ENCODE peak calls at places on chromosomes 1 and 21, in eight cellular contexts. S is neuronal stem cell; V is HAP-1; M is neural progenitor cell; H is IMR-90; F is SJSA1; E is CD4-positive, CD25-positive, alpha-beta regulatory T cell; C is cardiac muscle cell. Z is an unnamed sample. For H3K36me3, the result is how much of the 10 kb centered on the place peaks cover.

GRCh38 chr1:240234477-240235225 is 143.0 kb downstream of the FMN2 start:
- DNase-seq in S (no peak), V (no peak), M (no peak), H (peak), F (no peak), E (no peak), C (no peak), Z (peak)

GRCh38 chr1:176795929-176796328 is 333.0 kb downstream of the PAPPA2 start:
- DNase-seq in S (no peak), V (no peak), M (no peak), H (no peak), F (peak), E (no peak), C (no peak), Z (no peak)

GRCh38 chr1:224932607-224933249 is 3.3 kb downstream of the DNAH14 start:
- DNase-seq in S (no peak), V (no peak), M (no peak), H (no peak), F (no peak), E (no peak), C (no peak), Z (no peak)

GRCh38 chr1:15797614-15798390 is 9.6 kb downstream of the UQCRHL start:
- DNase-seq in S (no peak), V (no peak), M (no peak), H (peak), F (no peak), E (no peak), C (no peak), Z (peak)

GRCh38 chr1:66156144-66156543 is 363.4 kb downstream of the PDE4B start:
- DNase-seq in S (no peak), V (no peak), M (no peak), H (no peak), F (no peak), E (no peak), C (no peak), Z (no peak)

GRCh38 chr1:157353546-157353945 is 198.8 kb downstream of the FCRL5 start:
- DNase-seq in S (no peak), V (no peak), M (no peak), H (no peak), F (no peak), E (no peak), C (no peak), Z (no peak)

GRCh38 chr1:201175820-201176500 is 14.7 kb upstream of the IGFN1 start:
- DNase-seq in S (no peak), V (no peak), M (no peak), H (no peak), F (no peak), E (no peak), C (no peak), Z (no peak)

GRCh38 chr1:32878637-32879041 is 7.7 kb upstream of the HPCA start:
- DNase-seq in S (no peak), V (no peak), M (no peak), H (no peak), F (no peak), E (no peak), C (no peak), Z (no peak)

GRCh38 chr1:210750468-210750867 is 383.5 kb downstream of the KCNH1 start:
- DNase-seq in S (no peak), V (no peak), M (no peak), H (no peak), F (no peak), E (no peak), C (no peak), Z (no peak)

GRCh38 chr1:184315254-184315653 is 71.6 kb upstream of the C1orf21 start:
- DNase-seq in S (no peak), V (no peak), M (no peak), H (peak), F (no peak), E (no peak), C (no peak), Z (no peak)

GRCh38 chr1:58926177-58926576 is 142.3 kb upstream of the JUN start:
- DNase-seq in S (no peak), V (no peak), M (no peak), H (no peak), F (no peak), E (no peak), C (no peak), Z (no peak)

GRCh38 chr1:230283678-230284077 is 142.5 kb downstream of the PGBD5 start:
- DNase-seq in S (no peak), V (peak), M (no peak), H (no peak), F (no peak), E (no peak), C (no peak), Z (no peak)

GRCh38 chr1:230235876-230236275 is 168.8 kb downstream of the GALNT2 start:
- DNase-seq in S (no peak), V (no peak), M (no peak), H (no peak), F (no peak), E (no peak), C (no peak), Z (no peak)

GRCh38 chr1:230407351-230407750 is 18.8 kb downstream of the PGBD5 start:
- DNase-seq in S (no peak), V (no peak), M (no peak), H (no peak), F (no peak), E (no peak), C (no peak), Z (no peak)

GRCh38 chr1:19273106-19273843 is 15.3 kb downstream of the AKR7A3 start:
- DNase-seq in S (no peak), V (no peak), M (no peak), H (no peak), F (no peak), E (no peak), C (no peak), Z (no peak)

GRCh38 chr1:60342569-60342968 is 269.0 kb upstream of the C1orf87 start:
- DNase-seq in S (no peak), V (no peak), M (no peak), H (no peak), F (no peak), E (no peak), C (no peak), Z (no peak)

GRCh38 chr1:179302076-179302475 is 8.5 kb downstream of the SOAT1 start:
- DNase-seq in S (no peak), V (no peak), M (no peak), H (peak), F (no peak), E (no peak), C (no peak), Z (no peak)

GRCh38 chr1:153513023-153513422 is 22.8 kb downstream of the S100A6 start:
- DNase-seq in S (no peak), V (no peak), M (no peak), H (no peak), F (no peak), E (no peak), C (no peak), Z (peak)

GRCh38 chr1:85628791-85629531 is 48.4 kb downstream of the CCN1 start:
- DNase-seq in S (no peak), V (peak), M (peak), H (peak), F (peak), E (no peak), C (no peak), Z (peak)

GRCh38 chr1:31010081-31010989 is 55.2 kb downstream of the PUM1 start:
- DNase-seq in S (no peak), V (no peak), M (no peak), H (peak), F (no peak), E (peak), C (no peak), Z (no peak)

GRCh38 chr1:92315766-92316413 is 17.0 kb downstream of the RPAP2 start:
- DNase-seq in S (no peak), V (no peak), M (no peak), H (no peak), F (no peak), E (peak), C (no peak), Z (no peak)

GRCh38 chr1:109499661-109500536 is 6.0 kb downstream of the CYB561D1 start:
- DNase-seq in S (no peak), V (peak), M (peak), H (peak), F (no peak), E (peak), C (peak), Z (peak)

GRCh38 chr1:43979528-43980254 is 681 bp downstream of the B4GALT2 start:
- DNase-seq in S (no peak), V (peak), M (peak), H (peak), F (peak), E (peak), C (peak), Z (peak)

GRCh38 chr1:106998431-106999002 is 58.0 kb upstream of the PRMT6 start:
- DNase-seq in S (no peak), V (no peak), M (no peak), H (no peak), F (no peak), E (no peak), C (no peak), Z (no peak)

GRCh38 chr1:21311016-21311415 is 20.8 kb upstream of the ECE1 start:
- DNase-seq in S (no peak), V (no peak), M (no peak), H (no peak), F (no peak), E (no peak), C (no peak), Z (no peak)

GRCh38 chr1:231861541-231862481 is 235.2 kb downstream of the DISC1 start:
- DNase-seq in S (no peak), V (no peak), M (no peak), H (peak), F (no peak), E (no peak), C (peak), Z (no peak)

GRCh38 chr21:41207401-41208388 is 39.7 kb downstream of the BACE2 start:
- DNase-seq in S (no peak), V (no peak), M (no peak), H (peak), F (no peak), E (no peak), C (peak), Z (no peak)

GRCh38 chr21:41500931-41501381 is 7.0 kb downstream of the TMPRSS2 start:
- DNase-seq in S (no peak), V (no peak), M (no peak), H (no peak), F (no peak), E (no peak), C (no peak), Z (no peak)

GRCh38 chr21:45309069-45309521 is 21.4 kb upstream of the POFUT2 start:
- DNase-seq in S (peak), V (peak), M (peak), H (peak), F (peak), E (peak), C (peak), Z (peak)

GRCh38 chr1:66276229-66276628 is 257.7 kb upstream of the SGIP1 start:
- DNase-seq in S (no peak), V (no peak), M (no peak), H (no peak), F (no peak), E (peak), C (no peak), Z (no peak)

GRCh38 chr21:42614811-42615342 is 38.5 kb upstream of the PDE9A start:
- DNase-seq in S (no peak), V (peak), M (peak), H (no peak), F (no peak), E (peak), C (no peak), Z (peak)

GRCh38 chr1:9033363-9033762 is 7.1 kb upstream of the SLC2A7 start:
- DNase-seq in S (no peak), V (no peak), M (no peak), H (no peak), F (no peak), E (no peak), C (no peak), Z (no peak)

GRCh38 chr1:147451628-147452027 is 89.7 kb upstream of the BCL9 start:
- DNase-seq in S (no peak), V (no peak), M (no peak), H (no peak), F (no peak), E (no peak), C (no peak), Z (no peak)

GRCh38 chr1:25484096-25484495 is 53.4 kb downstream of the MACO1 start:
- DNase-seq in S (no peak), V (no peak), M (no peak), H (no peak), F (no peak), E (no peak), C (no peak), Z (no peak)

GRCh38 chr21:37459575-37459974 is 93.0 kb downstream of the DYRK1A start:
- DNase-seq in S (no peak), V (no peak), M (no peak), H (peak), F (no peak), E (no peak), C (no peak), Z (no peak)

GRCh38 chr1:174008261-174008660 is 13.9 kb downstream of the RC3H1 start:
- DNase-seq in S (no peak), V (no peak), M (no peak), H (no peak), F (no peak), E (no peak), C (no peak), Z (no peak)

GRCh38 chr1:97630968-97631367 is 289.9 kb downstream of the DPYD start:
- DNase-seq in S (no peak), V (peak), M (peak), H (no peak), F (no peak), E (no peak), C (peak), Z (no peak)

GRCh38 chr21:41112740-41113692 is 54.9 kb upstream of the BACE2 start:
- DNase-seq in S (peak), V (no peak), M (peak), H (peak), F (no peak), E (peak), C (peak), Z (peak)

GRCh38 chr1:67420835-67421492 is 9.2 kb downstream of the SERBP1 start:
- DNase-seq in S (no peak), V (no peak), M (no peak), H (no peak), F (no peak), E (no peak), C (no peak), Z (no peak)

GRCh38 chr1:67415041-67415440 is 15.2 kb downstream of the SERBP1 start:
- DNase-seq in S (no peak), V (no peak), M (no peak), H (no peak), F (no peak), E (no peak), C (no peak), Z (no peak)

GRCh38 chr1:67414574-67414973 is 15.6 kb downstream of the SERBP1 start:
- DNase-seq in S (no peak), V (no peak), M (no peak), H (no peak), F (no peak), E (no peak), C (no peak), Z (no peak)

GRCh38 chr1:67418839-67419586 is 11.2 kb downstream of the SERBP1 start:
- DNase-seq in S (no peak), V (no peak), M (no peak), H (no peak), F (no peak), E (peak), C (no peak), Z (no peak)
- H3K36me3 ChIP-seq in S (under half), V (half or more), M (under half), H (under half), F (half or more), E (half or more), C (half or more), Z (half or more)

GRCh38 chr1:1554550-1554925 is 14.1 kb upstream of the TMEM240 start:
- DNase-seq in S (no peak), V (no peak), M (no peak), H (no peak), F (no peak), E (no peak), C (no peak), Z (no peak)
- H3K36me3 ChIP-seq in S (under half), V (under half), M (under half), H (under half), F (under half), E (under half), C (under half), Z (under half)

DNA sequence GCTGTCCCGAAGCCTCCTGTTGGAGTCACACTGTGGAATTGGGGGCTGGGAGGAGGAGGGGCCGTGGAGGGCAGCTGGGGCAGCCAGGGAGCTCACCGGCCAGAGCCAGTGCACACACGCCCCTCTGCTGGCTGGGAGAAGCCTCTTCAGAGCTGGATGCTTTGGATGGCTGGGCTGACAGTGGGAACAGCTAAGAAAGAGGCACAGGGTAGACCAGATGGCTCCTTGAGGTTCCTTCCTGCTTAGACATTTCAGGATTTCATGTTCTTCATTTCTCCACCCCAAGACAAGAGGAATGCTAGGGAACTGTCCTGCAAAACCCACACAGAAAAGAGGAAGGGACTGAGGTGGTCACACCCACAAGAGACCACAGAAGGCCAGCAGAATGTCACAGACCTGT is 254.8 kb upstream of the VAMP3 start:
- DNase-seq in S (no peak), V (no peak), M (peak), H (peak), F (no peak), E (no peak), C (peak), Z (no peak)
- H3K36me3 ChIP-seq in S (under half), V (under half), M (under half), H (under half), F (under half), E (under half), C (under half), Z (under half)

DNA sequence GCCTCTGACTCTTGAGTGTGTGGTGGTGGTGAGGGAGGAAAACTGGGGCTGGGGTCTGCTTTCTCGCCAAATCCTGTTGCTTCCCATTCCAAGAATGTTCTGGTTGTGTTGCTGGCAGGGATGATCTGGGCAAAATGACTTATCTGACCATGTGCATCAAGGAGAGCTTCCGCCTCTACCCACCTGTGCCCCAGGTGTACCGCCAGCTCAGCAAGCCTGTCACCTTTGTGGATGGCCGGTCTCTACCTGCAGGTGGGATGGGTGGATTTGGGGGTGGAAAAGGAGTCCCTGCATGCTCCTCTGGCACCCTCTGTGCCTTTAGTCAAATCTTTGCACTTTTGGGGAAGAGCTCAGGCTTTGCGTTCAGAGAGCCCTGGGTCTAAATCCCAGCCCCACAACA is 18.1 kb downstream of the CYP4B1 start:
- DNase-seq in S (no peak), V (no peak), M (no peak), H (no peak), F (no peak), E (no peak), C (no peak), Z (no peak)
- H3K36me3 ChIP-seq in S (under half), V (under half), M (under half), H (under half), F (under half), E (under half), C (under half), Z (under half)

DNA sequence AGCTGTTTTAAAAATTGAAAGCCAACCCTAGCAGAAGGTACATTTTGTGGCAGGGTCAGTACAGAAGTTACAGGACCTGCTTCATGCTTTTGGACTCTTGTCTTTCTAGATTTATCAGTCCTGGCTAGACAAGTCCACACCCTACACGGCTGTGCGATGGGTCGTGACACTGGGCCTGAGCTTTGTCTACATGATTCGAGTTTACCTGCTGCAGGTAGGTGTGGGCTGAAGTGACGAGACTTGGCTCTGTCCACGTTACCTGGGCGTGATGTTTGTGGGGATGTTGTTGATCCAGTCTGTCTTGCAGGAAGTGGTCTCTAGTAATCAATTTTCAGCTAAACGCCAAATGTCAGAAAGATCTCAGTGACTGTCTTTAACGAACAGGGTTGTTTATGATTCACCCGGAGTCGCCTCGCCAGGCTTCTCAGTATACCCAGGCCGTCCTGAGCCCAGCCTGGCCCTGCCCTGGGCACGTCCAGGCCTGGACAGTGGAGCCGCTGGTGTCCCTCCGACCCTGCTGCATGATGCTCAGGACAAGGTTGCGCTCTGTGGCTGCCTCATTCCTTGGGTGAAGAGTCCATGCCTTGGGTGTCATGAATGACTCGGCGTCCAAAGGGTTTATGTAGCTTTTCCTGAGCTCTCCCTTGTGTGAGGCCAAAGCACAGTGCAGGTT is 5.5 kb downstream of the RER1 start:
- DNase-seq in S (no peak), V (no peak), M (no peak), H (no peak), F (no peak), E (no peak), C (no peak), Z (no peak)
- H3K36me3 ChIP-seq in S (half or more), V (half or more), M (under half), H (half or more), F (half or more), E (half or more), C (under half), Z (half or more)

DNA sequence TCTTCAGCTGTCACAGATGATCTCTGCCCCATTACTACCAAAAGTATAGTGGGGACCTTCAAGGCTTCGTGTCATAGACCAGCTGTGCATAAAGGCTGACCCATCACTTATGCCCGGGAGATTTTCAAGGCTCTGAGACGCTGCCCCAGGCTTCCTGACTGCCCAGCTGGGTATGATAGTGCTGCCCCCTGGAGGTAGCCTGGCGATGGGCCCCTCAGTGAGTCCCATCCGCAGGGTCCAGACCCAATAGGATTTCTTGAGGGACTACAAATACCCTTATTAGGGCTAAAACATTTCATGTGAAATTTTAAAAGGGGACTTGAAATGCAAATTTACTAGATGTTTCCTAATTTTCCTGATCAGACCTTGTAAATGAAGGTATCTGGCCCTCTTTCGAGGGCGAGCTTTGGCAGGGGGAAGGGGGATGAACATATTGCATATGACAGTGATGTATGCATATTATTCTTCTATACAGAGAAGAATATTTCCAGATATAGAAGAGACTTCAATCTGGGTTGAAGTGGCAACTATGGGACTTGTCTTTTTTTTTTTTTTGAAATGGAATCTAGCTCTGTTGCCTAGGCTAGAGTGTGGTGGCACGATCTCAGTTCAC is 11.7 kb upstream of the FCMR start:
- DNase-seq in S (no peak), V (peak), M (peak), H (no peak), F (peak), E (peak), C (peak), Z (peak)
- H3K36me3 ChIP-seq in S (under half), V (under half), M (under half), H (under half), F (under half), E (under half), C (under half), Z (under half)

Z was measured in MG63.